ENCODE peak calls at places on chromosome 2, in five cellular contexts. One of them, this sample, is unnamed.

GRCh38 chr2:235883675-235884074 is 284.5 kb downstream of the GBX2 start:
- DNase-seq in trophoblast cell: no peak
- DNase-seq in H9: no peak
- DNase-seq in neuronal stem cell: no peak
- DNase-seq in H1: no peak
- DNase-seq in this sample: no peak

GRCh38 chr2:135909976-135910375 is 33.7 kb upstream of the MCM6 start:
- DNase-seq in neuronal stem cell: no peak
- DNase-seq in H9: no peak
- DNase-seq in H1: no peak
- DNase-seq in trophoblast cell: peak; percentile 5
- DNase-seq in this sample: no peak

GRCh38 chr2:10471956-10472355 is 23.8 kb upstream of the ODC1 start:
- DNase-seq in trophoblast cell: no peak
- DNase-seq in H9: no peak
- DNase-seq in neuronal stem cell: no peak
- DNase-seq in H1: no peak
- DNase-seq in this sample: no peak

GRCh38 chr2:11584530-11585056 is 50.7 kb downstream of the GREB1 start:
- DNase-seq in H1: no peak
- DNase-seq in trophoblast cell: no peak
- DNase-seq in H9: no peak
- DNase-seq in neuronal stem cell: no peak
- DNase-seq in this sample: no peak

GRCh38 chr2:8587920-8588830 is 93.7 kb upstream of the ID2 start:
- DNase-seq in trophoblast cell: no peak
- DNase-seq in neuronal stem cell: no peak
- DNase-seq in H9: no peak
- DNase-seq in H1: no peak
- DNase-seq in this sample: no peak

GRCh38 chr2:29238497-29238896 is 123.3 kb downstream of the CLIP4 start:
- DNase-seq in neuronal stem cell: no peak
- DNase-seq in trophoblast cell: peak; percentile 34
- DNase-seq in H9: peak; percentile 75
- DNase-seq in H1: peak; percentile 13
- DNase-seq in this sample: peak; percentile 15

GRCh38 chr2:141968377-141968920 is 162.4 kb downstream of the LRP1B start:
- DNase-seq in H9: no peak
- DNase-seq in neuronal stem cell: no peak
- DNase-seq in H1: no peak
- DNase-seq in trophoblast cell: no peak
- DNase-seq in this sample: peak; percentile 23

GRCh38 chr2:173854840-173855239 is 110.3 kb downstream of the SP3 start:
- DNase-seq in trophoblast cell: peak; percentile 10
- DNase-seq in H1: no peak
- DNase-seq in neuronal stem cell: no peak
- DNase-seq in H9: no peak
- DNase-seq in this sample: no peak

GRCh38 chr2:109437325-109438090 is 176.3 kb downstream of the SEPTIN10 start:
- DNase-seq in H1: no peak
- DNase-seq in H9: no peak
- DNase-seq in neuronal stem cell: no peak
- DNase-seq in trophoblast cell: peak; percentile 29
- DNase-seq in this sample: no peak

GRCh38 chr2:219906114-219906693 is 278.8 kb downstream of the SLC4A3 start:
- DNase-seq in neuronal stem cell: no peak
- DNase-seq in H9: no peak
- DNase-seq in trophoblast cell: peak; percentile 6
- DNase-seq in H1: no peak
- DNase-seq in this sample: no peak

GRCh38 chr2:112994648-112995047 is 10.6 kb upstream of the IL36A start:
- DNase-seq in H9: no peak
- DNase-seq in trophoblast cell: no peak
- DNase-seq in neuronal stem cell: no peak
- DNase-seq in H1: no peak
- DNase-seq in this sample: no peak

GRCh38 chr2:109459485-109459884 is 154.3 kb downstream of the SEPTIN10 start:
- DNase-seq in H9: no peak
- DNase-seq in trophoblast cell: peak; percentile 78
- DNase-seq in neuronal stem cell: no peak
- DNase-seq in H1: no peak
- DNase-seq in this sample: peak; percentile 64

GRCh38 chr2:237242091-237242536 is 156.4 kb downstream of the COPS8 start:
- DNase-seq in trophoblast cell: peak; percentile 76
- DNase-seq in H1: no peak
- DNase-seq in neuronal stem cell: no peak
- DNase-seq in H9: no peak
- DNase-seq in this sample: no peak

GRCh38 chr2:5915926-5916325 is 223.7 kb downstream of the SOX11 start:
- DNase-seq in H1: no peak
- DNase-seq in neuronal stem cell: no peak
- DNase-seq in trophoblast cell: peak; percentile 63
- DNase-seq in H9: peak; percentile 69
- DNase-seq in this sample: peak; percentile 57

GRCh38 chr2:224163573-224164307 is 124.7 kb upstream of the SERPINE2 start:
- DNase-seq in trophoblast cell: no peak
- DNase-seq in H9: no peak
- DNase-seq in H1: no peak
- DNase-seq in neuronal stem cell: no peak
- DNase-seq in this sample: peak; percentile 30

GRCh38 chr2:48514591-48514990 is 15.4 kb upstream of the STON1 start:
- DNase-seq in trophoblast cell: no peak
- DNase-seq in H1: no peak
- DNase-seq in H9: no peak
- DNase-seq in neuronal stem cell: no peak
- DNase-seq in this sample: no peak

GRCh38 chr2:72035518-72036172 is 112.0 kb downstream of the CYP26B1 start:
- DNase-seq in trophoblast cell: no peak
- DNase-seq in H9: peak; percentile 23
- DNase-seq in neuronal stem cell: no peak
- DNase-seq in H1: no peak
- DNase-seq in this sample: no peak

GRCh38 chr2:36680012-36680411 is 16.5 kb upstream of the VIT start:
- DNase-seq in H1: no peak
- DNase-seq in neuronal stem cell: no peak
- DNase-seq in trophoblast cell: no peak
- DNase-seq in H9: no peak
- DNase-seq in this sample: no peak

GRCh38 chr2:127149384-127149783 is 42.4 kb upstream of the BIN1 start:
- DNase-seq in trophoblast cell: peak; percentile 93
- DNase-seq in H1: no peak
- DNase-seq in neuronal stem cell: no peak
- DNase-seq in H9: no peak
- DNase-seq in this sample: peak; percentile 89

DNA sequence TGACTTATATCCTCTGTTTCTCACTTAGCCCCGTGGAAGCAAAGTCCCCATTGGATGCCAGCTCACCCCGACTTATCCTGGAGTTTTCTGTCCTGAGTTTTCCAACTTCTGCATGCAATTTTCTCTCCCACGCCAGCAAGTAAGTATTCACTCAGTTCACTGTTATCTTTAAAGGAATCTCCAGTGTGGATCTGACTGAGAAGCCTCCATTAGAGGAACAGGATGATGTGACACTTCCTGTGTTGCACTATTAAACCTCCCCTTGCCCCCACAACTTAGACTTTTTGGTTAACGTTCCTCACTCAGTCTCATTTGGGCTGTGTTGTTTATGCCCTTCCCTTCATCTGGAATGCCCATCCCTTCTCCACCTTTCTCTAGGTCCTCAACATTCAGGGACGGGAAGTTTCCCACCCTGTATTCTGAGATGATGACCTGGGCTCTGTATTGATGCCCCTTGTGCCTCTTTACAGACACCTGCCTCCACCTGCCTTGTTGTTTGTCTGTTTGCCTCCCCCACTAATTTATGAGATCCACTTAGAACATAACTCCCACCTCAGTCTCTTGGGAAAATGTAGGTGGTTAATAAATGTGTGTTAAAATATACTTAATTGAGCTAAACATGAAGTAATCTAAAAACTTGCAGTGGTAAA is 536.1 kb upstream of the RAB6C start:
- DNase-seq in trophoblast cell: no peak
- DNase-seq in neuronal stem cell: no peak
- DNase-seq in H9: no peak
- DNase-seq in H1: no peak
- DNase-seq in this sample: no peak
- H2BK12ac ChIP-seq in trophoblast cell: no peak overlapping the region
- H2BK12ac ChIP-seq in neuronal stem cell: no peak overlapping the region
- H2BK12ac ChIP-seq in H9: no peak overlapping the region
- H2BK12ac ChIP-seq in H1: no peak overlapping the region
- H2BK12ac ChIP-seq in this sample: no peak overlapping the region

GRCh38 chr2:176140130-176140519 is 10.6 kb downstream of the HOXD8 start:
- DNase-seq in trophoblast cell: no peak
- DNase-seq in H1: no peak
- DNase-seq in H9: no peak
- DNase-seq in neuronal stem cell: no peak
- DNase-seq in this sample: no peak
- H3K9ac ChIP-seq in trophoblast cell: no peak overlapping the region
- H3K9ac ChIP-seq in H1: no peak overlapping the region
- H3K9ac ChIP-seq in H9: no peak overlapping the region
- H3K9ac ChIP-seq in neuronal stem cell: no peak overlapping the region
- H3K9ac ChIP-seq in this sample: peak overlapping the region; percentile 96

GRCh38 chr2:217279571-217279970 is 419.7 kb upstream of the TNP1 start:
- DNase-seq in H1: no peak
- DNase-seq in H9: no peak
- DNase-seq in trophoblast cell: peak; percentile 76
- DNase-seq in neuronal stem cell: no peak
- DNase-seq in this sample: peak; percentile 93
- H4K8ac ChIP-seq in H1: no peak overlapping the region
- H4K8ac ChIP-seq in H9: no peak overlapping the region
- H4K8ac ChIP-seq in trophoblast cell: no peak overlapping the region
- H4K8ac ChIP-seq in neuronal stem cell: no peak overlapping the region
- H4K8ac ChIP-seq in this sample: no peak overlapping the region

DNA sequence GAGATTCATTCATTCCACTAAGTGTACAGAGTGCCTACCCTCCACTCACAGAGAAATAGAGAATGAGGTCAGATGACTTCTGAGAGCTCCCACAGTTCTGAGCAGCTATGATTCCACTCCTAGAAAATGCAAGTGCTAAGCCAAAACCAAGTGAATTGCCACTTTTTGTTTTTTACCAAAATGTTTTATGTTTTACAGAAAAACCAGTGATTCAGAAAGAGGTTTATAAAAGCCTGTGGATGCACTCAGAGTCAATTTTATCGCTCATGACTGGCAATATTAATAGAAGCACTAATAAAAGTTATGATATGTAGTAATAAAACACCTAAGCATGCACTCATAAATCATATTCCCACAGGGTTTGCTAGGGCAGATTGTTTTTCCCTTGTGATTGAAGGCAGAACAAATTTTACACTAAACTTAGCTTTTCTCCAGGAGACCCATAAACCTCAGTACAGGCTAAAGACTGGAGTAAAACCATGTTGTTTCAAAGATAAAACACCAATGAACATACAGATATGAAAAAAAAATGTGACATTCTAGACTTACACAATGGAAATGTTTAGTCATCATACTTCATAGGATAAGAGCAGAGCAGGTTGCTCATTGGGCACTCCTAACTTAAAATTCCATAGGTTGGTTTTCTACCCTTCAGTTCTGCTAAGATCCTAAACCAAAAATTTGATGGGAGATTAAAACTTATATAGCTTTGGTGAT is 67.5 kb downstream of the PDK1 start:
- DNase-seq in neuronal stem cell: no peak
- DNase-seq in trophoblast cell: no peak
- DNase-seq in H1: no peak
- DNase-seq in H9: no peak
- DNase-seq in this sample: no peak
- H2BK12ac ChIP-seq in neuronal stem cell: no peak overlapping the region
- H2BK12ac ChIP-seq in trophoblast cell: no peak overlapping the region
- H2BK12ac ChIP-seq in H1: no peak overlapping the region
- H2BK12ac ChIP-seq in H9: no peak overlapping the region
- H2BK12ac ChIP-seq in this sample: no peak overlapping the region